ENCODE peak calls at places on chromosomes 16 and 17, in ten cellular contexts. One of them, this sample, is unnamed. For H3K36me3, the result is how much of the 10 kb centered on the place peaks cover.

GRCh38 chr16:50525716-50526115 is 22.5 kb upstream of the NKD1 start:
- DNase-seq in uterus: no peak
- DNase-seq in HAP-1: no peak
- DNase-seq in CD8-positive, alpha-beta T cell: no peak
- DNase-seq in colonic mucosa: no peak
- DNase-seq in SK-N-SH: no peak
- DNase-seq in heart right ventricle: no peak
- DNase-seq in SJCRH30: no peak
- DNase-seq in fibroblast of lung: no peak
- DNase-seq in neural progenitor cell: no peak
- DNase-seq in this sample: no peak

GRCh38 chr17:31696184-31696602 is 162.9 kb downstream of the COPRS start:
- DNase-seq in heart right ventricle: peak
- DNase-seq in CD8-positive, alpha-beta T cell: no peak
- DNase-seq in HAP-1: no peak
- DNase-seq in SJCRH30: no peak
- DNase-seq in uterus: peak
- DNase-seq in SK-N-SH: peak
- DNase-seq in fibroblast of lung: peak
- DNase-seq in colonic mucosa: peak
- DNase-seq in neural progenitor cell: peak
- DNase-seq in this sample: peak

GRCh38 chr16:77467929-77468328 is 33.1 kb upstream of the ADAMTS18 start:
- DNase-seq in SJCRH30: no peak
- DNase-seq in neural progenitor cell: no peak
- DNase-seq in uterus: no peak
- DNase-seq in fibroblast of lung: no peak
- DNase-seq in colonic mucosa: no peak
- DNase-seq in CD8-positive, alpha-beta T cell: no peak
- DNase-seq in SK-N-SH: no peak
- DNase-seq in heart right ventricle: no peak
- DNase-seq in HAP-1: no peak
- DNase-seq in this sample: no peak

GRCh38 chr17:12983986-12984932 is 33.6 kb downstream of the ELAC2 start:
- DNase-seq in SK-N-SH: no peak
- DNase-seq in fibroblast of lung: peak
- DNase-seq in neural progenitor cell: no peak
- DNase-seq in CD8-positive, alpha-beta T cell: no peak
- DNase-seq in HAP-1: no peak
- DNase-seq in SJCRH30: no peak
- DNase-seq in heart right ventricle: peak
- DNase-seq in colonic mucosa: peak
- DNase-seq in uterus: peak
- DNase-seq in this sample: no peak

GRCh38 chr17:34556951-34557350 is 22.4 kb upstream of the TMEM132E start:
- DNase-seq in HAP-1: no peak
- DNase-seq in uterus: no peak
- DNase-seq in colonic mucosa: no peak
- DNase-seq in neural progenitor cell: no peak
- DNase-seq in heart right ventricle: no peak
- DNase-seq in fibroblast of lung: no peak
- DNase-seq in SJCRH30: no peak
- DNase-seq in CD8-positive, alpha-beta T cell: no peak
- DNase-seq in SK-N-SH: no peak
- DNase-seq in this sample: no peak

GRCh38 chr17:57296231-57296630 is 39.9 kb downstream of the MSI2 start:
- DNase-seq in neural progenitor cell: no peak
- DNase-seq in heart right ventricle: no peak
- DNase-seq in SK-N-SH: no peak
- DNase-seq in CD8-positive, alpha-beta T cell: no peak
- DNase-seq in fibroblast of lung: peak
- DNase-seq in colonic mucosa: no peak
- DNase-seq in HAP-1: peak
- DNase-seq in uterus: no peak
- DNase-seq in SJCRH30: peak
- DNase-seq in this sample: peak

GRCh38 chr16:1884155-1884760 is 12.3 kb upstream of the MEIOB start:
- DNase-seq in SJCRH30: no peak
- DNase-seq in heart right ventricle: no peak
- DNase-seq in fibroblast of lung: no peak
- DNase-seq in SK-N-SH: peak
- DNase-seq in colonic mucosa: peak
- DNase-seq in neural progenitor cell: no peak
- DNase-seq in uterus: no peak
- DNase-seq in HAP-1: peak
- DNase-seq in CD8-positive, alpha-beta T cell: no peak
- DNase-seq in this sample: peak

GRCh38 chr16:56275076-56275475 is 83.8 kb downstream of the GNAO1 start:
- DNase-seq in fibroblast of lung: peak
- DNase-seq in CD8-positive, alpha-beta T cell: no peak
- DNase-seq in uterus: no peak
- DNase-seq in SK-N-SH: no peak
- DNase-seq in SJCRH30: no peak
- DNase-seq in HAP-1: no peak
- DNase-seq in heart right ventricle: no peak
- DNase-seq in colonic mucosa: no peak
- DNase-seq in neural progenitor cell: no peak
- DNase-seq in this sample: no peak

GRCh38 chr16:13873835-13874438 is 46.0 kb upstream of the ERCC4 start:
- DNase-seq in neural progenitor cell: peak
- DNase-seq in HAP-1: peak
- DNase-seq in CD8-positive, alpha-beta T cell: no peak
- DNase-seq in fibroblast of lung: peak
- DNase-seq in uterus: no peak
- DNase-seq in heart right ventricle: no peak
- DNase-seq in SK-N-SH: peak
- DNase-seq in SJCRH30: peak
- DNase-seq in colonic mucosa: no peak
- DNase-seq in this sample: peak

GRCh38 chr16:80273635-80274538 is 266.9 kb upstream of the DYNLRB2 start:
- DNase-seq in heart right ventricle: no peak
- DNase-seq in CD8-positive, alpha-beta T cell: no peak
- DNase-seq in neural progenitor cell: no peak
- DNase-seq in uterus: no peak
- DNase-seq in HAP-1: no peak
- DNase-seq in colonic mucosa: no peak
- DNase-seq in SK-N-SH: no peak
- DNase-seq in SJCRH30: no peak
- DNase-seq in fibroblast of lung: peak
- DNase-seq in this sample: no peak

GRCh38 chr17:78364436-78365281 is 4.8 kb upstream of the SOCS3 start:
- DNase-seq in SK-N-SH: no peak
- DNase-seq in fibroblast of lung: no peak
- DNase-seq in CD8-positive, alpha-beta T cell: no peak
- DNase-seq in uterus: no peak
- DNase-seq in neural progenitor cell: peak
- DNase-seq in heart right ventricle: no peak
- DNase-seq in HAP-1: peak
- DNase-seq in colonic mucosa: no peak
- DNase-seq in SJCRH30: peak
- DNase-seq in this sample: no peak

GRCh38 chr17:57982452-57983170 is 5.4 kb downstream of the VEZF1 start:
- DNase-seq in uterus: no peak
- DNase-seq in heart right ventricle: no peak
- DNase-seq in SK-N-SH: no peak
- DNase-seq in CD8-positive, alpha-beta T cell: no peak
- DNase-seq in HAP-1: no peak
- DNase-seq in neural progenitor cell: no peak
- DNase-seq in colonic mucosa: no peak
- DNase-seq in SJCRH30: no peak
- DNase-seq in fibroblast of lung: no peak
- DNase-seq in this sample: no peak

GRCh38 chr16:85061566-85061965 is 34.0 kb downstream of the KIAA0513 start:
- DNase-seq in colonic mucosa: no peak
- DNase-seq in CD8-positive, alpha-beta T cell: no peak
- DNase-seq in HAP-1: no peak
- DNase-seq in heart right ventricle: no peak
- DNase-seq in SJCRH30: no peak
- DNase-seq in fibroblast of lung: no peak
- DNase-seq in neural progenitor cell: no peak
- DNase-seq in SK-N-SH: no peak
- DNase-seq in uterus: no peak
- DNase-seq in this sample: no peak

GRCh38 chr17:43722269-43722619 is 36.3 kb downstream of the SOST start:
- DNase-seq in colonic mucosa: no peak
- DNase-seq in heart right ventricle: no peak
- DNase-seq in neural progenitor cell: no peak
- DNase-seq in CD8-positive, alpha-beta T cell: no peak
- DNase-seq in SK-N-SH: no peak
- DNase-seq in fibroblast of lung: no peak
- DNase-seq in SJCRH30: no peak
- DNase-seq in HAP-1: no peak
- DNase-seq in uterus: no peak
- DNase-seq in this sample: no peak
- H3K36me3 ChIP-seq in colonic mucosa: under half
- H3K36me3 ChIP-seq in heart right ventricle: under half
- H3K36me3 ChIP-seq in neural progenitor cell: under half
- H3K36me3 ChIP-seq in CD8-positive, alpha-beta T cell: under half
- H3K36me3 ChIP-seq in SK-N-SH: under half
- H3K36me3 ChIP-seq in fibroblast of lung: under half
- H3K36me3 ChIP-seq in SJCRH30: under half
- H3K36me3 ChIP-seq in HAP-1: under half
- H3K36me3 ChIP-seq in uterus: under half
- H3K36me3 ChIP-seq in this sample: under half

GRCh38 chr16:70683146-70683944 is 2.5 kb downstream of the MTSS2 start:
- DNase-seq in CD8-positive, alpha-beta T cell: no peak
- DNase-seq in uterus: no peak
- DNase-seq in SK-N-SH: no peak
- DNase-seq in HAP-1: no peak
- DNase-seq in SJCRH30: no peak
- DNase-seq in fibroblast of lung: no peak
- DNase-seq in colonic mucosa: no peak
- DNase-seq in neural progenitor cell: no peak
- DNase-seq in heart right ventricle: peak
- DNase-seq in this sample: no peak

GRCh38 chr16:70681382-70682238 is 4.2 kb downstream of the MTSS2 start:
- DNase-seq in heart right ventricle: peak
- DNase-seq in CD8-positive, alpha-beta T cell: no peak
- DNase-seq in neural progenitor cell: no peak
- DNase-seq in fibroblast of lung: no peak
- DNase-seq in colonic mucosa: no peak
- DNase-seq in SJCRH30: no peak
- DNase-seq in SK-N-SH: peak
- DNase-seq in HAP-1: no peak
- DNase-seq in uterus: no peak
- DNase-seq in this sample: no peak

GRCh38 chr16:70680495-70681381 is 5.1 kb downstream of the MTSS2 start:
- DNase-seq in SK-N-SH: no peak
- DNase-seq in fibroblast of lung: no peak
- DNase-seq in colonic mucosa: no peak
- DNase-seq in HAP-1: no peak
- DNase-seq in heart right ventricle: peak
- DNase-seq in neural progenitor cell: no peak
- DNase-seq in uterus: no peak
- DNase-seq in CD8-positive, alpha-beta T cell: no peak
- DNase-seq in SJCRH30: no peak
- DNase-seq in this sample: no peak

GRCh38 chr16:70684146-70685060 is 1.4 kb downstream of the MTSS2 start:
- DNase-seq in HAP-1: no peak
- DNase-seq in uterus: no peak
- DNase-seq in CD8-positive, alpha-beta T cell: no peak
- DNase-seq in neural progenitor cell: no peak
- DNase-seq in colonic mucosa: no peak
- DNase-seq in SK-N-SH: no peak
- DNase-seq in heart right ventricle: peak
- DNase-seq in fibroblast of lung: no peak
- DNase-seq in SJCRH30: no peak
- DNase-seq in this sample: no peak

GRCh38 chr16:70682239-70683145 is 3.4 kb downstream of the MTSS2 start:
- DNase-seq in neural progenitor cell: no peak
- DNase-seq in HAP-1: no peak
- DNase-seq in fibroblast of lung: no peak
- DNase-seq in CD8-positive, alpha-beta T cell: no peak
- DNase-seq in SJCRH30: no peak
- DNase-seq in uterus: no peak
- DNase-seq in colonic mucosa: no peak
- DNase-seq in SK-N-SH: no peak
- DNase-seq in heart right ventricle: peak
- DNase-seq in this sample: no peak
- H3K4me3 ChIP-seq in neural progenitor cell: no peak
- H3K4me3 ChIP-seq in HAP-1: no peak
- H3K4me3 ChIP-seq in fibroblast of lung: peak
- H3K4me3 ChIP-seq in CD8-positive, alpha-beta T cell: no peak
- H3K4me3 ChIP-seq in SJCRH30: no peak
- H3K4me3 ChIP-seq in uterus: no peak
- H3K4me3 ChIP-seq in colonic mucosa: no peak
- H3K4me3 ChIP-seq in SK-N-SH: no peak
- H3K4me3 ChIP-seq in heart right ventricle: no peak
- H3K4me3 ChIP-seq in this sample: no peak

DNA sequence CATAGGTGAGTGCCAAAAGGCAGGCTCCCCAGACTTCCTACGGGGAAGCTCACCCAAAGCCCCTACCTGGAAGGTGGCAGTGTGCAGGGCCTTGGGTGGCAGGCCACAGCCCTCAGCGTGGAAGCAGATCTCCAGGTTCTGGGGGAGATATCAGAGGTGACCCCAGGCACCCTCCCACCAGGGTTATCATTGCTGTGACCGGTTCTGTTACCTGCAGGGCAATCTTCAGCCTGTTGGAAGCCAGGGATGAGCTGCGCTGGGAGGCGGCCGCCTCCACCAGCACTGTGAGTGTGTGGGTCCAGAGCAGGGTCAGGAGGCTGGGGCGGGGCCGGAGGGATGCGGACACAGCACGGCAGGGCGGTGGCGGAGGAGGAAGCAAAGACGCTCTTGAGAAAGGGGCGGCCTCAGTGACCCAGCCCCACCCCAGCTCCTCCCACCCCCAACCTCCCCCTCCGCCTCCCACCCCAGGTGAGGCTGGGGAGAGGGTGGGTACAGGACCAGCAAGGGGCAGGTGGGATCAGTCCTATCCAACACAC is 13.1 kb downstream of the UNC13D start:
- DNase-seq in colonic mucosa: no peak
- DNase-seq in fibroblast of lung: no peak
- DNase-seq in SJCRH30: no peak
- DNase-seq in SK-N-SH: no peak
- DNase-seq in uterus: no peak
- DNase-seq in CD8-positive, alpha-beta T cell: no peak
- DNase-seq in HAP-1: no peak
- DNase-seq in heart right ventricle: no peak
- DNase-seq in neural progenitor cell: no peak
- DNase-seq in this sample: no peak
- H3K36me3 ChIP-seq in colonic mucosa: under half
- H3K36me3 ChIP-seq in fibroblast of lung: under half
- H3K36me3 ChIP-seq in SJCRH30: under half
- H3K36me3 ChIP-seq in SK-N-SH: under half
- H3K36me3 ChIP-seq in uterus: under half
- H3K36me3 ChIP-seq in CD8-positive, alpha-beta T cell: under half
- H3K36me3 ChIP-seq in HAP-1: under half
- H3K36me3 ChIP-seq in heart right ventricle: under half
- H3K36me3 ChIP-seq in neural progenitor cell: under half
- H3K36me3 ChIP-seq in this sample: under half

DNA sequence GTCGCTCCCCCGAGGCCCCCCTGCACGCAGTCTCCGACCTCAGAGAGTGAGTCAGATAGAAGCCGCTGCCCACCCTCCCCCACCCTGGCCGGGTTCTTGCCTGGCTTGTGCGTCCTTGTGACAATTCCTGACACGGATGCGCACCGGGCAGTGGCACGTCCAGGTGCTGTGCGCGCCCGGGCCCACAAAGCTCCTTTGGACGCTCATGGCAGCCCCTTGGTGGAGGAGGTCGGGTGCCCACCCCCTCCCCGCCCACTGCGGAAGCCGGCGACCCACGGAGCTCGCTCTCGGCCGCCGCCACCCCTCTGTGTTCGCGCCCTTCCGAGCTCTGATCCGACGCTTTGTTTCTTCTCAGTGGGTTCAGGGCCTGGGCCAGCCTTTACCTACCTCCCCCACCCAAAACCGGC is 662 bp upstream of the TUBB3 start:
- DNase-seq in CD8-positive, alpha-beta T cell: no peak
- DNase-seq in heart right ventricle: peak
- DNase-seq in fibroblast of lung: peak
- DNase-seq in colonic mucosa: peak
- DNase-seq in SK-N-SH: peak
- DNase-seq in uterus: peak
- DNase-seq in SJCRH30: peak
- DNase-seq in neural progenitor cell: peak
- DNase-seq in HAP-1: peak
- DNase-seq in this sample: peak
- H3K4me3 ChIP-seq in CD8-positive, alpha-beta T cell: no peak
- H3K4me3 ChIP-seq in heart right ventricle: peak
- H3K4me3 ChIP-seq in fibroblast of lung: peak
- H3K4me3 ChIP-seq in colonic mucosa: peak
- H3K4me3 ChIP-seq in SK-N-SH: peak
- H3K4me3 ChIP-seq in uterus: peak
- H3K4me3 ChIP-seq in SJCRH30: peak
- H3K4me3 ChIP-seq in neural progenitor cell: peak
- H3K4me3 ChIP-seq in HAP-1: peak
- H3K4me3 ChIP-seq in this sample: peak